ENCODE peak calls at places on chromosome 13, in six cellular contexts. One of them, this sample, is unnamed.

GRCh38 chr13:43493496-43494000 is 293.2 kb downstream of the ENOX1 start:
- DNase-seq in naive thymus-derived CD4-positive, alpha-beta T cell: no peak
- DNase-seq in CD8-positive, alpha-beta T cell: no peak
- DNase-seq in aorta: no peak
- DNase-seq in astrocyte: no peak
- DNase-seq in IMR-90: no peak
- DNase-seq in this sample: no peak

GRCh38 chr13:99749627-99750026 is 221.9 kb downstream of the ZIC5 start:
- DNase-seq in naive thymus-derived CD4-positive, alpha-beta T cell: no peak
- DNase-seq in CD8-positive, alpha-beta T cell: no peak
- DNase-seq in aorta: no peak
- DNase-seq in astrocyte: no peak
- DNase-seq in IMR-90: no peak
- DNase-seq in this sample: no peak

GRCh38 chr13:49655906-49656305 is 27.6 kb downstream of the ARL11 start:
- DNase-seq in naive thymus-derived CD4-positive, alpha-beta T cell: no peak
- DNase-seq in CD8-positive, alpha-beta T cell: no peak
- DNase-seq in aorta: no peak
- DNase-seq in astrocyte: no peak
- DNase-seq in IMR-90: peak
- DNase-seq in this sample: no peak

GRCh38 chr13:102800145-102801041 is 1.5 kb downstream of the BIVM start:
- DNase-seq in naive thymus-derived CD4-positive, alpha-beta T cell: peak
- DNase-seq in CD8-positive, alpha-beta T cell: peak
- DNase-seq in aorta: peak
- DNase-seq in astrocyte: peak
- DNase-seq in IMR-90: peak
- DNase-seq in this sample: peak

GRCh38 chr13:46893221-46893620 is 3.6 kb downstream of the HTR2A start:
- DNase-seq in naive thymus-derived CD4-positive, alpha-beta T cell: no peak
- DNase-seq in CD8-positive, alpha-beta T cell: no peak
- DNase-seq in aorta: no peak
- DNase-seq in astrocyte: no peak
- DNase-seq in IMR-90: no peak
- DNase-seq in this sample: no peak

GRCh38 chr13:32639502-32640105 is 53.4 kb downstream of the PDS5B start:
- DNase-seq in naive thymus-derived CD4-positive, alpha-beta T cell: no peak
- DNase-seq in CD8-positive, alpha-beta T cell: peak
- DNase-seq in aorta: peak
- DNase-seq in astrocyte: peak
- DNase-seq in IMR-90: peak
- DNase-seq in this sample: peak

GRCh38 chr13:96925869-96926628 is 68.2 kb downstream of the OXGR1 start:
- DNase-seq in naive thymus-derived CD4-positive, alpha-beta T cell: no peak
- DNase-seq in CD8-positive, alpha-beta T cell: no peak
- DNase-seq in aorta: no peak
- DNase-seq in astrocyte: no peak
- DNase-seq in IMR-90: no peak
- DNase-seq in this sample: no peak

GRCh38 chr13:75829874-75830273 is 193.7 kb downstream of the LMO7 start:
- DNase-seq in naive thymus-derived CD4-positive, alpha-beta T cell: no peak
- DNase-seq in CD8-positive, alpha-beta T cell: no peak
- DNase-seq in aorta: no peak
- DNase-seq in astrocyte: peak
- DNase-seq in IMR-90: peak
- DNase-seq in this sample: no peak

GRCh38 chr13:112651750-112652511 is 37.9 kb upstream of the ATP11A start:
- DNase-seq in naive thymus-derived CD4-positive, alpha-beta T cell: no peak
- DNase-seq in CD8-positive, alpha-beta T cell: no peak
- DNase-seq in aorta: no peak
- DNase-seq in astrocyte: no peak
- DNase-seq in IMR-90: no peak
- DNase-seq in this sample: no peak

GRCh38 chr13:45292176-45292575 is 48.8 kb downstream of the TPT1 start:
- DNase-seq in naive thymus-derived CD4-positive, alpha-beta T cell: no peak
- DNase-seq in CD8-positive, alpha-beta T cell: no peak
- DNase-seq in aorta: no peak
- DNase-seq in astrocyte: peak
- DNase-seq in IMR-90: no peak
- DNase-seq in this sample: no peak

GRCh38 chr13:110521296-110521680 is 40.2 kb downstream of the RAB20 start:
- DNase-seq in naive thymus-derived CD4-positive, alpha-beta T cell: no peak
- DNase-seq in CD8-positive, alpha-beta T cell: no peak
- DNase-seq in aorta: no peak
- DNase-seq in astrocyte: no peak
- DNase-seq in IMR-90: no peak
- DNase-seq in this sample: no peak

GRCh38 chr13:107099661-107100060 is 531.7 kb upstream of the ARGLU1 start:
- DNase-seq in naive thymus-derived CD4-positive, alpha-beta T cell: no peak
- DNase-seq in CD8-positive, alpha-beta T cell: no peak
- DNase-seq in aorta: no peak
- DNase-seq in astrocyte: peak
- DNase-seq in IMR-90: peak
- DNase-seq in this sample: peak

GRCh38 chr13:101514695-101515275 is 62.3 kb downstream of the ITGBL1 start:
- DNase-seq in naive thymus-derived CD4-positive, alpha-beta T cell: no peak
- DNase-seq in CD8-positive, alpha-beta T cell: no peak
- DNase-seq in aorta: no peak
- DNase-seq in astrocyte: peak
- DNase-seq in IMR-90: peak
- DNase-seq in this sample: peak

GRCh38 chr13:110516500-110516899 is 45.0 kb downstream of the RAB20 start:
- DNase-seq in naive thymus-derived CD4-positive, alpha-beta T cell: no peak
- DNase-seq in CD8-positive, alpha-beta T cell: no peak
- DNase-seq in aorta: no peak
- DNase-seq in astrocyte: no peak
- DNase-seq in IMR-90: no peak
- DNase-seq in this sample: no peak

GRCh38 chr13:44540761-44541434 is 35.2 kb downstream of the TSC22D1 start:
- DNase-seq in naive thymus-derived CD4-positive, alpha-beta T cell: no peak
- DNase-seq in CD8-positive, alpha-beta T cell: no peak
- DNase-seq in aorta: no peak
- DNase-seq in astrocyte: no peak
- DNase-seq in IMR-90: no peak
- DNase-seq in this sample: no peak

GRCh38 chr13:31101511-31102170 is 60.1 kb downstream of the HSPH1 start:
- DNase-seq in naive thymus-derived CD4-positive, alpha-beta T cell: no peak
- DNase-seq in CD8-positive, alpha-beta T cell: no peak
- DNase-seq in aorta: no peak
- DNase-seq in astrocyte: no peak
- DNase-seq in IMR-90: no peak
- DNase-seq in this sample: no peak

GRCh38 chr13:98892821-98893220 is 85.0 kb downstream of the DOCK9 start:
- DNase-seq in naive thymus-derived CD4-positive, alpha-beta T cell: no peak
- DNase-seq in CD8-positive, alpha-beta T cell: no peak
- DNase-seq in aorta: no peak
- DNase-seq in astrocyte: no peak
- DNase-seq in IMR-90: no peak
- DNase-seq in this sample: no peak

GRCh38 chr13:112177889-112178288 is 110.9 kb downstream of the SOX1 start:
- DNase-seq in naive thymus-derived CD4-positive, alpha-beta T cell: no peak
- DNase-seq in CD8-positive, alpha-beta T cell: no peak
- DNase-seq in aorta: no peak
- DNase-seq in astrocyte: no peak
- DNase-seq in IMR-90: no peak
- DNase-seq in this sample: no peak

GRCh38 chr13:37531054-37531453 is 67.5 kb downstream of the POSTN start:
- DNase-seq in naive thymus-derived CD4-positive, alpha-beta T cell: no peak
- DNase-seq in CD8-positive, alpha-beta T cell: no peak
- DNase-seq in aorta: no peak
- DNase-seq in astrocyte: peak
- DNase-seq in IMR-90: peak
- DNase-seq in this sample: peak

GRCh38 chr13:50842711-50843255 is 709 bp downstream of the DLEU7 start:
- DNase-seq in naive thymus-derived CD4-positive, alpha-beta T cell: no peak
- DNase-seq in CD8-positive, alpha-beta T cell: no peak
- DNase-seq in aorta: no peak
- DNase-seq in astrocyte: no peak
- DNase-seq in IMR-90: no peak
- DNase-seq in this sample: no peak

GRCh38 chr13:54890976-54891375 is 1862.4 kb downstream of the OLFM4 start:
- DNase-seq in naive thymus-derived CD4-positive, alpha-beta T cell: no peak
- DNase-seq in CD8-positive, alpha-beta T cell: no peak
- DNase-seq in aorta: no peak
- DNase-seq in astrocyte: no peak
- DNase-seq in IMR-90: no peak
- DNase-seq in this sample: no peak

GRCh38 chr13:42283574-42283973 is 11.6 kb downstream of the AKAP11 start:
- DNase-seq in naive thymus-derived CD4-positive, alpha-beta T cell: no peak
- DNase-seq in CD8-positive, alpha-beta T cell: no peak
- DNase-seq in aorta: no peak
- DNase-seq in astrocyte: no peak
- DNase-seq in IMR-90: no peak
- DNase-seq in this sample: no peak

GRCh38 chr13:73835138-73835721 is 299.0 kb downstream of the KLF12 start:
- DNase-seq in naive thymus-derived CD4-positive, alpha-beta T cell: no peak
- DNase-seq in CD8-positive, alpha-beta T cell: no peak
- DNase-seq in aorta: no peak
- DNase-seq in astrocyte: peak
- DNase-seq in IMR-90: peak
- DNase-seq in this sample: peak

GRCh38 chr13:96817336-96817941 is 176.8 kb downstream of the OXGR1 start:
- DNase-seq in naive thymus-derived CD4-positive, alpha-beta T cell: no peak
- DNase-seq in CD8-positive, alpha-beta T cell: no peak
- DNase-seq in aorta: no peak
- DNase-seq in astrocyte: no peak
- DNase-seq in IMR-90: peak
- DNase-seq in this sample: peak

GRCh38 chr13:33904431-33904830 is 86.5 kb downstream of the RFC3 start:
- DNase-seq in naive thymus-derived CD4-positive, alpha-beta T cell: no peak
- DNase-seq in CD8-positive, alpha-beta T cell: no peak
- DNase-seq in aorta: no peak
- DNase-seq in astrocyte: no peak
- DNase-seq in IMR-90: no peak
- DNase-seq in this sample: no peak

GRCh38 chr13:37715606-37716015 is 117.0 kb upstream of the POSTN start:
- DNase-seq in naive thymus-derived CD4-positive, alpha-beta T cell: no peak
- DNase-seq in CD8-positive, alpha-beta T cell: no peak
- DNase-seq in aorta: peak
- DNase-seq in astrocyte: peak
- DNase-seq in IMR-90: peak
- DNase-seq in this sample: peak

GRCh38 chr13:89212186-89212585 is 1541.0 kb downstream of the SLITRK5 start:
- DNase-seq in naive thymus-derived CD4-positive, alpha-beta T cell: no peak
- DNase-seq in CD8-positive, alpha-beta T cell: no peak
- DNase-seq in aorta: no peak
- DNase-seq in astrocyte: no peak
- DNase-seq in IMR-90: no peak
- DNase-seq in this sample: no peak

GRCh38 chr13:56400774-56401173 is 739.9 kb upstream of the PRR20A start:
- DNase-seq in naive thymus-derived CD4-positive, alpha-beta T cell: no peak
- DNase-seq in CD8-positive, alpha-beta T cell: no peak
- DNase-seq in aorta: no peak
- DNase-seq in astrocyte: no peak
- DNase-seq in IMR-90: no peak
- DNase-seq in this sample: no peak

GRCh38 chr13:46553886-46554855 is 1.2 kb downstream of the LRCH1 start:
- DNase-seq in naive thymus-derived CD4-positive, alpha-beta T cell: peak
- DNase-seq in CD8-positive, alpha-beta T cell: peak
- DNase-seq in aorta: peak
- DNase-seq in astrocyte: peak
- DNase-seq in IMR-90: peak
- DNase-seq in this sample: peak

GRCh38 chr13:102873653-102874052 is 27.8 kb downstream of the ERCC5 start:
- DNase-seq in naive thymus-derived CD4-positive, alpha-beta T cell: no peak
- DNase-seq in CD8-positive, alpha-beta T cell: no peak
- DNase-seq in aorta: no peak
- DNase-seq in astrocyte: peak
- DNase-seq in IMR-90: no peak
- DNase-seq in this sample: peak

GRCh38 chr13:106990594-106990993 is 422.7 kb upstream of the ARGLU1 start:
- DNase-seq in naive thymus-derived CD4-positive, alpha-beta T cell: no peak
- DNase-seq in CD8-positive, alpha-beta T cell: no peak
- DNase-seq in aorta: no peak
- DNase-seq in astrocyte: peak
- DNase-seq in IMR-90: peak
- DNase-seq in this sample: no peak

GRCh38 chr13:43272866-43273265 is 249.5 kb downstream of the DNAJC15 start:
- DNase-seq in naive thymus-derived CD4-positive, alpha-beta T cell: no peak
- DNase-seq in CD8-positive, alpha-beta T cell: no peak
- DNase-seq in aorta: no peak
- DNase-seq in astrocyte: no peak
- DNase-seq in IMR-90: no peak
- DNase-seq in this sample: no peak

GRCh38 chr13:104584481-104584880 is 1518.3 kb upstream of the SLC10A2 start:
- DNase-seq in naive thymus-derived CD4-positive, alpha-beta T cell: no peak
- DNase-seq in CD8-positive, alpha-beta T cell: no peak
- DNase-seq in aorta: no peak
- DNase-seq in astrocyte: peak
- DNase-seq in IMR-90: peak
- DNase-seq in this sample: peak

GRCh38 chr13:24118576-24118975 is 41.9 kb upstream of the SPATA13 start:
- DNase-seq in naive thymus-derived CD4-positive, alpha-beta T cell: no peak
- DNase-seq in CD8-positive, alpha-beta T cell: no peak
- DNase-seq in aorta: no peak
- DNase-seq in astrocyte: no peak
- DNase-seq in IMR-90: no peak
- DNase-seq in this sample: no peak

GRCh38 chr13:83895994-83896580 is 13.8 kb upstream of the SLITRK1 start:
- DNase-seq in naive thymus-derived CD4-positive, alpha-beta T cell: no peak
- DNase-seq in CD8-positive, alpha-beta T cell: no peak
- DNase-seq in aorta: no peak
- DNase-seq in astrocyte: peak
- DNase-seq in IMR-90: peak
- DNase-seq in this sample: peak

GRCh38 chr13:26280822-26281221 is 26.9 kb downstream of the CDK8 start:
- DNase-seq in naive thymus-derived CD4-positive, alpha-beta T cell: no peak
- DNase-seq in CD8-positive, alpha-beta T cell: no peak
- DNase-seq in aorta: no peak
- DNase-seq in astrocyte: peak
- DNase-seq in IMR-90: no peak
- DNase-seq in this sample: no peak
- H3K27ac ChIP-seq in naive thymus-derived CD4-positive, alpha-beta T cell: no peak
- H3K27ac ChIP-seq in CD8-positive, alpha-beta T cell: no peak
- H3K27ac ChIP-seq in aorta: no peak
- H3K27ac ChIP-seq in astrocyte: no peak
- H3K27ac ChIP-seq in IMR-90: no peak
- H3K27ac ChIP-seq in this sample: no peak

GRCh38 chr13:92948034-92948433 is 278.6 kb upstream of the GPC6 start:
- DNase-seq in naive thymus-derived CD4-positive, alpha-beta T cell: no peak
- DNase-seq in CD8-positive, alpha-beta T cell: no peak
- DNase-seq in aorta: no peak
- DNase-seq in astrocyte: no peak
- DNase-seq in IMR-90: no peak
- DNase-seq in this sample: no peak
- H3K4me3 ChIP-seq in naive thymus-derived CD4-positive, alpha-beta T cell: no peak
- H3K4me3 ChIP-seq in CD8-positive, alpha-beta T cell: no peak
- H3K4me3 ChIP-seq in aorta: no peak
- H3K4me3 ChIP-seq in astrocyte: no peak
- H3K4me3 ChIP-seq in IMR-90: no peak
- H3K4me3 ChIP-seq in this sample: no peak

GRCh38 chr13:66532146-66532545 is 698.0 kb downstream of the PCDH9 start:
- DNase-seq in naive thymus-derived CD4-positive, alpha-beta T cell: no peak
- DNase-seq in CD8-positive, alpha-beta T cell: no peak
- DNase-seq in aorta: no peak
- DNase-seq in astrocyte: peak
- DNase-seq in IMR-90: peak
- DNase-seq in this sample: peak
- H3K27ac ChIP-seq in naive thymus-derived CD4-positive, alpha-beta T cell: no peak
- H3K27ac ChIP-seq in CD8-positive, alpha-beta T cell: no peak
- H3K27ac ChIP-seq in aorta: no peak
- H3K27ac ChIP-seq in astrocyte: no peak
- H3K27ac ChIP-seq in IMR-90: peak
- H3K27ac ChIP-seq in this sample: no peak

GRCh38 chr13:40193290-40194203 is 472.9 kb downstream of the FOXO1 start:
- DNase-seq in naive thymus-derived CD4-positive, alpha-beta T cell: no peak
- DNase-seq in CD8-positive, alpha-beta T cell: no peak
- DNase-seq in aorta: peak
- DNase-seq in astrocyte: peak
- DNase-seq in IMR-90: no peak
- DNase-seq in this sample: no peak
- H3K4me3 ChIP-seq in naive thymus-derived CD4-positive, alpha-beta T cell: no peak
- H3K4me3 ChIP-seq in CD8-positive, alpha-beta T cell: no peak
- H3K4me3 ChIP-seq in aorta: no peak
- H3K4me3 ChIP-seq in astrocyte: no peak
- H3K4me3 ChIP-seq in IMR-90: no peak
- H3K4me3 ChIP-seq in this sample: peak

This sample was measured in mesenchymal stem cell.